ENCODE peak calls at places on chromosome 4, in six cellular contexts. One of them, this sample, is unnamed.

GRCh38 chr4:66577922-66578321 is 907.6 kb upstream of the EPHA5 start:
- DNase-seq in mesenchymal stem cell: no peak
- DNase-seq in H9: no peak
- DNase-seq in H1: no peak
- DNase-seq in trophoblast cell: no peak
- DNase-seq in neuronal stem cell: no peak
- DNase-seq in this sample: no peak

GRCh38 chr4:44861756-44862155 is 135.4 kb upstream of the GNPDA2 start:
- DNase-seq in H1: no peak
- DNase-seq in H9: no peak
- DNase-seq in mesenchymal stem cell: peak; percentile 77
- DNase-seq in neuronal stem cell: no peak
- DNase-seq in trophoblast cell: no peak
- DNase-seq in this sample: no peak

GRCh38 chr4:80192937-80193336 is 4.4 kb upstream of the PRDM8 start:
- DNase-seq in H9: no peak
- DNase-seq in neuronal stem cell: no peak
- DNase-seq in H1: no peak
- DNase-seq in trophoblast cell: no peak
- DNase-seq in mesenchymal stem cell: peak; percentile 68
- DNase-seq in this sample: peak; percentile 92

GRCh38 chr4:118076958-118077766 is 42.9 kb downstream of the NDST3 start:
- DNase-seq in neuronal stem cell: no peak
- DNase-seq in H9: peak; percentile 69
- DNase-seq in H1: peak; percentile 67
- DNase-seq in trophoblast cell: peak; percentile 5
- DNase-seq in mesenchymal stem cell: peak; percentile 30
- DNase-seq in this sample: peak; percentile 34

GRCh38 chr4:3468154-3468553 is 5.0 kb downstream of the DOK7 start:
- DNase-seq in mesenchymal stem cell: no peak
- DNase-seq in trophoblast cell: no peak
- DNase-seq in neuronal stem cell: no peak
- DNase-seq in H1: no peak
- DNase-seq in H9: no peak
- DNase-seq in this sample: no peak

GRCh38 chr4:119647558-119647957 is 19.0 kb upstream of the PDE5A start:
- DNase-seq in H1: no peak
- DNase-seq in H9: no peak
- DNase-seq in trophoblast cell: peak; percentile 36
- DNase-seq in mesenchymal stem cell: peak; percentile 46
- DNase-seq in neuronal stem cell: no peak
- DNase-seq in this sample: peak; percentile 89

GRCh38 chr4:27008693-27009092 is 148.1 kb downstream of the STIM2 start:
- DNase-seq in neuronal stem cell: no peak
- DNase-seq in H9: no peak
- DNase-seq in trophoblast cell: no peak
- DNase-seq in mesenchymal stem cell: no peak
- DNase-seq in H1: no peak
- DNase-seq in this sample: no peak

GRCh38 chr4:113292371-113293042 is 243.1 kb downstream of the ANK2 start:
- DNase-seq in H9: peak; percentile 88
- DNase-seq in H1: peak; percentile 80
- DNase-seq in neuronal stem cell: peak; percentile 57
- DNase-seq in mesenchymal stem cell: peak; percentile 63
- DNase-seq in trophoblast cell: no peak
- DNase-seq in this sample: peak; percentile 71

GRCh38 chr4:149371021-149371420 is 444.6 kb downstream of the IQCM start:
- DNase-seq in neuronal stem cell: peak; percentile 3
- DNase-seq in trophoblast cell: peak; percentile 11
- DNase-seq in H1: no peak
- DNase-seq in H9: peak; percentile 42
- DNase-seq in mesenchymal stem cell: peak; percentile 52
- DNase-seq in this sample: peak; percentile 63

GRCh38 chr4:95319169-95319568 is 229.6 kb downstream of the UNC5C start:
- DNase-seq in H1: no peak
- DNase-seq in H9: no peak
- DNase-seq in mesenchymal stem cell: no peak
- DNase-seq in trophoblast cell: no peak
- DNase-seq in neuronal stem cell: no peak
- DNase-seq in this sample: no peak

GRCh38 chr4:182885738-182886077 is 31.5 kb downstream of the DCTD start:
- DNase-seq in neuronal stem cell: no peak
- DNase-seq in trophoblast cell: no peak
- DNase-seq in mesenchymal stem cell: no peak
- DNase-seq in H1: no peak
- DNase-seq in H9: no peak
- DNase-seq in this sample: peak; percentile 25
- H4K8ac ChIP-seq in neuronal stem cell: no peak overlapping the region
- H4K8ac ChIP-seq in trophoblast cell: no peak overlapping the region
- H4K8ac ChIP-seq in mesenchymal stem cell: no peak overlapping the region
- H4K8ac ChIP-seq in H1: no peak overlapping the region
- H4K8ac ChIP-seq in H9: no peak overlapping the region
- H4K8ac ChIP-seq in this sample: no peak overlapping the region

GRCh38 chr4:71470547-71470946 is 131.7 kb downstream of the SLC4A4 start:
- DNase-seq in trophoblast cell: no peak
- DNase-seq in neuronal stem cell: no peak
- DNase-seq in H1: no peak
- DNase-seq in H9: no peak
- DNase-seq in mesenchymal stem cell: no peak
- DNase-seq in this sample: no peak
- H3K14ac ChIP-seq in trophoblast cell: no peak overlapping the region
- H3K14ac ChIP-seq in neuronal stem cell: no peak overlapping the region
- H3K14ac ChIP-seq in H1: no peak overlapping the region
- H3K14ac ChIP-seq in H9: no peak overlapping the region
- H3K14ac ChIP-seq in mesenchymal stem cell: no peak overlapping the region
- H3K14ac ChIP-seq in this sample: peak overlapping the region; percentile 43

DNA sequence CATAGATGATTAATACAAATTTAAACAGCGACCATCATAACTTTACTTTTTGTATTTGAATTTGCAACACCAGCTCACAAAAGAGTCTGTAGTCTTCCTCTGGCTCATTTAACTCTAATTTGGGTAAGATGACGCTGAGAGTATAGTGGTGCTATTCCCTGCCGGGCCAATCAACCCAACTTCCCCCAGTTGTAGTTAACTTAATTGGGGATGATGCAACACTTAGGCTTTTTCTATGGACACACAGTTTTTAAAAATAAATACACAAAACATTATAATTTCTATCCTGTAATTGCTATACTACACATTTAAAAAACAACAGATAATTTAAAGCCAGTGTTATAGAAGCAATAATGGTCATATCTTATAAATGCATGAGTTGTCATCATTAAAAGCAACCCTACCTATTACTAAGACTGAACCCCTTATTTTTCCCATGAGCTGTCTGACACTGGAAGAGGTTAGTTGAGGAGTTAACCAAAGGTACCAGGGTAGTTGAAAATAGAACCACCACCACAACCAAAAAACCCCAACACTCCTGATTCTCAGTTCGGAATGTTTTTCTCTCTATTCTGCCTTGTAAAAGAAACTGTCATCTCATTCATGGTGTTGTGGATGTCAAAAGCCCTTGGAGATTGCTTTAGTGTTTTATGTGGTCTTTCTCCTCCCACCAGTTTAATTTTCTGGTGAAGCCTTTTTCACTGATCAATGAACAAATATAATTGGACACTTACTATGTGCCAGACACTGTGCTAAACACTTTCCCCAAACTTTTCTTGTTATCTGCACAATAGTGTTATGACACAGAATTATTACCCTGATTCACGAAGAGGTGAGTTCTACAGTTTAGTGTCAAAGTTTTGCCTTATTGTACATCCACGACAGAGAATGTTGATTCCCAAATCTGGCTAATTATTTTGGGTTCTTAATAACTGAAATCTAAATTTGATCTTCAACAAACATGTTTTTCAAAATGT is 61.5 kb upstream of the RAPGEF2 start:
- DNase-seq in trophoblast cell: no peak
- DNase-seq in H9: no peak
- DNase-seq in H1: no peak
- DNase-seq in mesenchymal stem cell: no peak
- DNase-seq in neuronal stem cell: no peak
- DNase-seq in this sample: no peak
- H4K8ac ChIP-seq in trophoblast cell: no peak overlapping the region
- H4K8ac ChIP-seq in H9: no peak overlapping the region
- H4K8ac ChIP-seq in H1: no peak overlapping the region
- H4K8ac ChIP-seq in mesenchymal stem cell: no peak overlapping the region
- H4K8ac ChIP-seq in neuronal stem cell: no peak overlapping the region
- H4K8ac ChIP-seq in this sample: no peak overlapping the region

DNA sequence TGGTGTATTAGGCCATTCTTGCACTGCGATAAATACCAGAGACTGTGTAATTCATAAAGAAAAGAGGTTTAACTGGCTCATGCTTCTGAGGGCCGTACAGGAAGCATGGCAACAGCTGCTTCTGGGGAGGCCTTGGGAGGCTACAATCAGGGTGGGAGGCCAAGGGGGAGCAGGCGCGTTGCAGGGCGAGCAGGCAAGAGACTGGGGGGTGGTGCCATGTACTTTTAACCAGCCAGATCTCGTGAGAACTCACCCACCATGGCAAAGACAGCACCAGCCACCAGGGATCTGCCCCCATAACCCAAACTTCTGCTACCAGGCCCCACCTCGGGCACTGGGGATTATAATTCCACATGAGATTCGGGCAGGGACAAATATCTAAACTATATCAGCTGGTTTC is 38.1 kb downstream of the RNF212 start:
- DNase-seq in trophoblast cell: no peak
- DNase-seq in mesenchymal stem cell: no peak
- DNase-seq in H1: no peak
- DNase-seq in H9: no peak
- DNase-seq in neuronal stem cell: no peak
- DNase-seq in this sample: no peak
- H3K14ac ChIP-seq in trophoblast cell: no peak overlapping the region
- H3K14ac ChIP-seq in mesenchymal stem cell: no peak overlapping the region
- H3K14ac ChIP-seq in H1: no peak overlapping the region
- H3K14ac ChIP-seq in H9: no peak overlapping the region
- H3K14ac ChIP-seq in neuronal stem cell: no peak overlapping the region
- H3K14ac ChIP-seq in this sample: no peak overlapping the region

GRCh38 chr4:102867278-102868152 is 1.3 kb upstream of the CISD2 start:
- DNase-seq in trophoblast cell: no peak
- DNase-seq in H1: no peak
- DNase-seq in neuronal stem cell: no peak
- DNase-seq in H9: no peak
- DNase-seq in mesenchymal stem cell: no peak
- DNase-seq in this sample: no peak

GRCh38 chr4:102871772-102872171 is 3.0 kb downstream of the CISD2 start:
- DNase-seq in neuronal stem cell: no peak
- DNase-seq in H1: no peak
- DNase-seq in H9: no peak
- DNase-seq in trophoblast cell: no peak
- DNase-seq in mesenchymal stem cell: peak; percentile 29
- DNase-seq in this sample: no peak

GRCh38 chr4:102868782-102869568 is at the start of gene CISD2:
- DNase-seq in neuronal stem cell: peak; percentile 86
- DNase-seq in H9: peak; percentile 95
- DNase-seq in mesenchymal stem cell: peak; percentile 92
- DNase-seq in trophoblast cell: peak; percentile 96
- DNase-seq in H1: peak; percentile 92
- DNase-seq in this sample: peak; percentile 85

GRCh38 chr4:102869569-102870227 is 906 bp downstream of the CISD2 start:
- DNase-seq in mesenchymal stem cell: no peak
- DNase-seq in neuronal stem cell: no peak
- DNase-seq in H9: no peak
- DNase-seq in H1: no peak
- DNase-seq in trophoblast cell: no peak
- DNase-seq in this sample: peak; percentile 2

GRCh38 chr4:102868153-102868781 is 525 bp upstream of the CISD2 start:
- DNase-seq in mesenchymal stem cell: no peak
- DNase-seq in neuronal stem cell: no peak
- DNase-seq in H9: no peak
- DNase-seq in H1: no peak
- DNase-seq in trophoblast cell: peak; percentile 1
- DNase-seq in this sample: no peak
- H4K8ac ChIP-seq in mesenchymal stem cell: no peak overlapping the region
- H4K8ac ChIP-seq in neuronal stem cell: no peak overlapping the region
- H4K8ac ChIP-seq in H9: no peak overlapping the region
- H4K8ac ChIP-seq in H1: peak overlapping the region; percentile 91
- H4K8ac ChIP-seq in trophoblast cell: peak overlapping the region; percentile 77
- H4K8ac ChIP-seq in this sample: peak overlapping the region; percentile 94

This sample was measured in IMR-90.